ENCODE peak calls at places on chromosomes 13 and 19, in four cellular contexts. B is HuH-7.5, H is NCI-H2081, M is DMS79 treated with DMSO at 0.1 percent for 48 hours. R is an unnamed sample.

GRCh38 chr13:114115191-114115671 is 17.2 kb downstream of the RASA3 start:
- DNase-seq in M (no peak), B (no peak), H (no peak), R (peak; percentile 64)

GRCh38 chr19:5533257-5533656 is 34.5 kb downstream of the TINCR start:
- DNase-seq in H (no peak), B (no peak), M (no peak), R (no peak)

GRCh38 chr13:99028890-99029289 is 51.0 kb upstream of the DOCK9 start:
- DNase-seq in B (no peak), M (no peak), H (peak; percentile 24), R (no peak)

GRCh38 chr13:40770609-40770933 is 419 bp downstream of the MRPS31 start:
- DNase-seq in B (no peak), M (no peak), H (no peak), R (no peak)

GRCh38 chr19:10193666-10194499 is 870 bp downstream of the DNMT1 start:
- DNase-seq in B (peak; percentile 52), H (peak; percentile 40), M (no peak), R (no peak)

GRCh38 chr19:5340637-5341447 is at the start of gene PTPRS:
- DNase-seq in B (peak; percentile 58), M (peak; percentile 81), H (peak; percentile 84), R (peak; percentile 84)

GRCh38 chr19:13623686-13624405 is 117.6 kb upstream of the CACNA1A start:
- DNase-seq in H (peak; percentile 70), M (peak; percentile 43), B (no peak), R (no peak)

GRCh38 chr13:97279913-97280312 is 57.8 kb downstream of the MBNL2 start:
- DNase-seq in M (no peak), B (no peak), H (no peak), R (no peak)

GRCh38 chr19:47066376-47067214 is 18.2 kb upstream of the TMEM160 start:
- DNase-seq in B (no peak), M (no peak), H (no peak), R (no peak)

GRCh38 chr19:996051-996838 is 4.0 kb upstream of the GRIN3B start:
- DNase-seq in M (peak; percentile 79), H (peak; percentile 58), B (peak; percentile 82), R (no peak)

GRCh38 chr19:19223060-19223459 is 11.3 kb downstream of the NCAN start:
- DNase-seq in M (no peak), B (no peak), H (no peak), R (no peak)

GRCh38 chr19:16628984-16629691 is 1.1 kb upstream of the MED26 start:
- DNase-seq in M (no peak), B (no peak), H (peak; percentile 44), R (no peak)

GRCh38 chr19:4140237-4140711 is 13.2 kb upstream of the CREB3L3 start:
- DNase-seq in H (peak; percentile 73), M (peak; percentile 32), B (peak; percentile 84), R (no peak)

GRCh38 chr19:48196321-48196761 is 25.9 kb downstream of the ZSWIM9 start:
- DNase-seq in M (peak; percentile 56), B (no peak), H (peak; percentile 74), R (no peak)

GRCh38 chr13:75312884-75313520 is 169.0 kb downstream of the TBC1D4 start:
- DNase-seq in H (peak; percentile 1), M (no peak), B (no peak), R (no peak)

GRCh38 chr13:29844441-29844840 is 6.0 kb downstream of the UBL3 start:
- DNase-seq in M (no peak), H (no peak), B (no peak), R (no peak)

GRCh38 chr13:59601993-59602392 is 561.7 kb downstream of the DIAPH3 start:
- DNase-seq in M (no peak), H (no peak), B (no peak), R (no peak)

R was measured in T1000.